ENCODE peak calls at places on chromosome X, in six cellular contexts. J, K, Y, X, T and P are unnamed samples.

GRCh38 chrX:39550795-39551361 is 546.9 kb downstream of the BCOR start:
- DNase-seq in J (no peak), K (no peak), Y (no peak), X (no peak), T (no peak), P (no peak)

GRCh38 chrX:119753639-119754257 is 4.6 kb upstream of the SOWAHD start:
- DNase-seq in J (peak; percentile 48), K (no peak), Y (peak; percentile 57), X (no peak), T (peak; percentile 25), P (peak; percentile 65)

GRCh38 chrX:130386408-130386808 is 934 bp upstream of the GPR119 start:
- DNase-seq in J (no peak), K (no peak), Y (no peak), X (no peak), T (peak; percentile 44), P (no peak)

GRCh38 chrX:129557844-129558243 is 17.8 kb downstream of the OCRL start:
- DNase-seq in J (no peak), K (no peak), Y (no peak), X (no peak), T (no peak), P (no peak)

GRCh38 chrX:12709047-12709446 is 82.2 kb upstream of the PRPS2 start:
- DNase-seq in J (no peak), K (no peak), Y (no peak), X (no peak), T (no peak), P (no peak)

GRCh38 chrX:134706138-134706537 is 47.9 kb upstream of the PLAC1 start:
- DNase-seq in J (no peak), K (no peak), Y (no peak), X (no peak), T (no peak), P (no peak)

GRCh38 chrX:136260801-136261200 is 9.6 kb upstream of the MAP7D3 start:
- DNase-seq in J (no peak), K (no peak), Y (no peak), X (no peak), T (no peak), P (no peak)

GRCh38 chrX:151704023-151704663 is 8.9 kb downstream of the PRRG3 start:
- DNase-seq in J (no peak), K (no peak), Y (no peak), X (no peak), T (no peak), P (no peak)

GRCh38 chrX:33204889-33205288 is 6.5 kb downstream of the DMD start:
- DNase-seq in J (no peak), K (no peak), Y (no peak), X (no peak), T (no peak), P (no peak)

GRCh38 chrX:74535633-74536141 is 78.7 kb downstream of the RLIM start:
- DNase-seq in J (no peak), K (no peak), Y (peak; percentile 50), X (no peak), T (peak; percentile 1), P (peak; percentile 57)

GRCh38 chrX:103734125-103734760 is 23.5 kb downstream of the TMEM31 start:
- DNase-seq in J (no peak), K (no peak), Y (no peak), X (no peak), T (no peak), P (no peak)

GRCh38 chrX:133590703-133591505 is 175.6 kb upstream of the GPC4 start:
- DNase-seq in J (no peak), K (no peak), Y (no peak), X (no peak), T (no peak), P (no peak)

GRCh38 chrX:70033348-70033747 is 16.4 kb downstream of the AWAT2 start:
- DNase-seq in J (peak; percentile 12), K (no peak), Y (peak; percentile 52), X (no peak), T (peak; percentile 3), P (peak; percentile 9)

GRCh38 chrX:115311666-115312065 is 22.2 kb downstream of the LUZP4 start:
- DNase-seq in J (no peak), K (peak; percentile 29), Y (peak; percentile 15), X (no peak), T (no peak), P (no peak)

GRCh38 chrX:97897998-97898397 is 1014.3 kb downstream of the RPA4 start:
- DNase-seq in J (no peak), K (no peak), Y (no peak), X (no peak), T (no peak), P (no peak)

GRCh38 chrX:40863671-40864070 is 128.3 kb upstream of the MED14 start:
- DNase-seq in J (no peak), K (no peak), Y (no peak), X (no peak), T (no peak), P (no peak)

GRCh38 chrX:40864972-40865371 is 129.6 kb upstream of the MED14 start:
- DNase-seq in J (no peak), K (no peak), Y (no peak), X (no peak), T (no peak), P (no peak)

GRCh38 chrX:40867352-40867751 is 132.0 kb upstream of the MED14 start:
- DNase-seq in J (peak; percentile 8), K (no peak), Y (no peak), X (no peak), T (peak; percentile 57), P (no peak)

GRCh38 chrX:40868868-40869267 is 133.5 kb upstream of the MED14 start:
- DNase-seq in J (no peak), K (no peak), Y (no peak), X (no peak), T (no peak), P (no peak)

GRCh38 chrX:40866878-40867277 is 131.5 kb upstream of the MED14 start:
- DNase-seq in J (no peak), K (no peak), Y (no peak), X (no peak), T (no peak), P (no peak)
- TF ChIP-seq JUND in J (no peak), K (no peak), Y (no peak), X (no peak), T (no peak), P (no peak)

GRCh38 chrX:68506649-68507048 is 7.8 kb downstream of the YIPF6 start:
- DNase-seq in J (no peak), K (no peak), Y (no peak), X (no peak), T (no peak), P (no peak)

GRCh38 chrX:68504237-68504636 is 5.4 kb downstream of the YIPF6 start:
- DNase-seq in J (no peak), K (no peak), Y (no peak), X (no peak), T (no peak), P (no peak)

GRCh38 chrX:68500105-68500504 is 1.3 kb downstream of the YIPF6 start:
- DNase-seq in J (no peak), K (no peak), Y (no peak), X (no peak), T (no peak), P (no peak)

GRCh38 chrX:68508799-68509198 is 9.9 kb downstream of the YIPF6 start:
- DNase-seq in J (no peak), K (no peak), Y (no peak), X (no peak), T (no peak), P (no peak)

DNA sequence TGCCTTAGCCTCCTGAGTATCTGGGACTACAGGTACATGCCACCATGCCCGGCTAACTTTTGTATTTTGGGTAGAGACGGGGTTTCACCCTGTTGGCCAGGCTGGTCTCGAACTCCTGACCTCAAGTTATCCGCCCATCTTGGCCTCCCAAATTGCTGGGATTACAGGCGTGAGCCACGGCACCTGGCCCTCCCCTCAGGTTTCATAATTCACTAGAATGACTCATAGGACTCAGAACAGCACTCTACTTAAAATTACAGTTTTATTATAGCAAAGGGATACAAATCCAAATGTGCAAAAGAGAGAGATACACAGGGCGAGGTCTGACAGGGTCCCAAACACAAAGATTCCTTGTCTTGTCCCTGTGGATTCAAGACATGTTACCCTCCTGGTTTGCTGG is 5.0 kb downstream of the YIPF6 start:
- DNase-seq in J (no peak), K (no peak), Y (no peak), X (no peak), T (no peak), P (no peak)
- TF ChIP-seq JUND in J (no peak), K (no peak), Y (no peak), X (no peak), T (no peak), P (no peak)

GRCh38 chrX:47854474-47854873 is 17.8 kb downstream of the ZNF81 start:
- DNase-seq in J (no peak), K (no peak), Y (peak; percentile 14), X (no peak), T (no peak), P (no peak)
- TF ChIP-seq JUND in J (no peak), K (no peak), Y (no peak), X (no peak), T (no peak), P (no peak)

GRCh38 chrX:126820700-126821420 is 1.3 kb downstream of the PRR32 start:
- DNase-seq in J (no peak), K (peak; percentile 0), Y (no peak), X (no peak), T (no peak), P (no peak)
- TF ChIP-seq JUND in J (no peak), K (no peak), Y (no peak), X (no peak), T (no peak), P (no peak)